ENCODE peak calls at places on chromosomes 12 and 14, in ten cellular contexts. C is progenitor cell of endocrine pancreas; M is GM12892; H is NCI-H524; G is activated CD8-positive, alpha-beta memory T cell treated with anti-CD3 and anti-CD28 coated beads for 4 hours; Y is MM.1S; I is fibroblast of the conjunctiva; U is astrocyte; L is hypothalamus; J is T-helper 2 cell. S is an unnamed sample.

GRCh38 chr12:109844983-109845841 is 12.0 kb upstream of the TRPV4 start:
- DNase-seq in U (peak), L (peak), C (peak), G (peak), M (peak), J (peak), Y (peak), H (peak), I (peak), S (peak)

GRCh38 chr12:52534482-52534881 is 14.3 kb upstream of the KRT5 start:
- DNase-seq in M (no peak), I (no peak), Y (no peak), U (no peak), J (no peak), L (no peak), G (no peak), C (no peak), H (no peak), S (no peak)

GRCh38 chr14:30620178-30620577 is 1.9 kb upstream of the SCFD1 start:
- DNase-seq in L (no peak), I (no peak), M (no peak), J (no peak), C (no peak), Y (peak), G (no peak), U (peak), H (no peak), S (no peak)

GRCh38 chr14:90815817-90816662 is at the start of gene TTC7B:
- DNase-seq in I (no peak), U (no peak), L (no peak), J (no peak), H (peak), G (no peak), C (peak), Y (peak), M (peak), S (no peak)

GRCh38 chr12:6868211-6869048 is 1.1 kb downstream of the TPI1 start:
- DNase-seq in L (no peak), U (no peak), J (no peak), I (no peak), M (no peak), H (peak), C (no peak), Y (no peak), G (no peak), S (no peak)

GRCh38 chr12:48040294-48040820 is 36.1 kb upstream of the COL2A1 start:
- DNase-seq in I (no peak), M (no peak), G (no peak), H (no peak), U (no peak), Y (no peak), L (no peak), C (no peak), J (no peak), S (no peak)

GRCh38 chr12:3119192-3119744 is 42.1 kb downstream of the TSPAN9 start:
- DNase-seq in I (no peak), J (no peak), U (no peak), L (no peak), Y (no peak), H (no peak), G (no peak), C (no peak), M (no peak), S (no peak)

GRCh38 chr14:46840971-46841729 is 189.6 kb upstream of the RPL10L start:
- DNase-seq in H (no peak), Y (no peak), L (no peak), C (no peak), U (peak), J (no peak), G (no peak), M (no peak), I (no peak), S (no peak)

GRCh38 chr12:12185424-12185823 is 81.4 kb downstream of the LRP6 start:
- DNase-seq in Y (no peak), C (no peak), M (no peak), G (no peak), J (no peak), L (no peak), I (no peak), U (no peak), H (no peak), S (no peak)

GRCh38 chr12:122094735-122095561 is 16.4 kb downstream of the MLXIP start:
- DNase-seq in J (no peak), H (no peak), M (no peak), Y (no peak), I (peak), C (no peak), U (peak), G (no peak), L (no peak), S (no peak)

GRCh38 chr14:29789475-29789874 is 138.2 kb downstream of the PRKD1 start:
- DNase-seq in J (no peak), M (no peak), G (no peak), C (no peak), U (no peak), H (no peak), L (no peak), I (no peak), Y (no peak), S (no peak)

GRCh38 chr12:16006752-16007151 is 95.6 kb downstream of the DERA start:
- DNase-seq in I (no peak), J (no peak), Y (no peak), G (no peak), C (no peak), H (no peak), U (no peak), M (no peak), L (no peak), S (no peak)

GRCh38 chr12:20822415-20822814 is 11.9 kb downstream of the SLCO1B3 start:
- DNase-seq in H (no peak), G (no peak), J (no peak), Y (no peak), M (no peak), I (no peak), U (no peak), L (no peak), C (no peak), S (no peak)

GRCh38 chr14:63996016-63996415 is 143.2 kb downstream of the SYNE2 start:
- DNase-seq in C (no peak), J (no peak), H (no peak), L (no peak), Y (no peak), M (no peak), U (no peak), G (no peak), I (no peak), S (no peak)

GRCh38 chr14:84468153-84468552 is 1061.8 kb upstream of the FLRT2 start:
- DNase-seq in J (no peak), U (peak), G (no peak), I (no peak), C (no peak), H (no peak), L (no peak), Y (no peak), M (no peak), S (no peak)

GRCh38 chr12:131116437-131117117 is 162.9 kb downstream of the ADGRD1 start:
- DNase-seq in U (no peak), Y (no peak), H (peak), I (no peak), J (no peak), C (no peak), M (no peak), L (no peak), G (no peak), S (no peak)

GRCh38 chr12:9378430-9378835 is 170.2 kb upstream of the PZP start:
- DNase-seq in M (no peak), L (no peak), Y (no peak), J (no peak), C (no peak), G (no peak), H (peak), I (no peak), U (no peak), S (no peak)

GRCh38 chr12:94745562-94745961 is 95.2 kb upstream of the TMCC3 start:
- DNase-seq in U (no peak), Y (no peak), G (no peak), C (no peak), H (no peak), L (no peak), I (no peak), J (no peak), M (no peak), S (no peak)

GRCh38 chr12:106981781-106982180 is 5.2 kb downstream of the MTERF2 start:
- DNase-seq in J (no peak), G (no peak), U (no peak), M (no peak), L (no peak), H (no peak), I (peak), Y (no peak), C (no peak), S (no peak)

GRCh38 chr14:24270537-24271133 is 762 bp downstream of the RABGGTA start:
- DNase-seq in M (no peak), Y (no peak), C (no peak), I (no peak), L (no peak), H (peak), J (no peak), U (no peak), G (no peak), S (no peak)

GRCh38 chr14:54893151-54893760 is 9.4 kb downstream of the GCH1 start:
- DNase-seq in C (no peak), J (no peak), L (no peak), G (no peak), M (no peak), I (no peak), H (peak), Y (no peak), U (peak), S (no peak)

GRCh38 chr14:35335388-35336092 is 43.4 kb downstream of the PSMA6 start:
- DNase-seq in I (no peak), G (no peak), Y (no peak), M (no peak), U (no peak), L (no peak), C (no peak), J (no peak), H (peak), S (no peak)

GRCh38 chr12:60197589-60197988 is 601.8 kb downstream of the SLC16A7 start:
- DNase-seq in L (no peak), H (no peak), J (no peak), Y (no peak), U (peak), M (no peak), I (no peak), C (no peak), G (no peak), S (no peak)

GRCh38 chr14:24839617-24840203 is 205.7 kb upstream of the GZMB start:
- DNase-seq in J (no peak), H (no peak), U (no peak), Y (no peak), L (no peak), G (no peak), M (no peak), C (no peak), I (no peak), S (no peak)

GRCh38 chr12:14774944-14775651 is 28.2 kb downstream of the WBP11 start:
- DNase-seq in H (no peak), J (peak), U (peak), I (peak), C (peak), M (peak), G (no peak), L (no peak), Y (no peak), S (peak)

GRCh38 chr12:113236539-113237354 is 15.5 kb downstream of the TPCN1 start:
- DNase-seq in I (no peak), U (no peak), J (no peak), L (no peak), G (no peak), C (no peak), Y (no peak), H (no peak), M (no peak), S (no peak)

S was measured in breast epithelium.